ENCODE peak calls at places on chromosomes 4 and X, in nine cellular contexts. F is suprapubic skin, T is fibroblast of lung, X is PC-3, Z is tibial nerve, P is Peyer's patch, E is body of pancreas, K is pancreas, R is right lobe of liver. G is an unnamed sample. For H3K4me1, the result is how much of the 10 kb centered on the place peaks cover.

GRCh38 chr4:24913099-24913445 is 230 bp upstream of the CCDC149 start:
- DNase-seq in K (no peak), P (no peak), Z (no peak), X (no peak), R (no peak), E (no peak), F (no peak), T (no peak), G (no peak)

GRCh38 chrX:71184092-71184491 is 38.9 kb upstream of the GJB1 start:
- DNase-seq in P (no peak), F (no peak), Z (no peak), T (no peak), E (no peak), K (no peak), R (no peak), X (no peak), G (no peak)

GRCh38 chr4:88078592-88078991 is 71.2 kb downstream of the PKD2 start:
- DNase-seq in E (no peak), T (peak), Z (no peak), F (no peak), K (no peak), R (no peak), X (no peak), P (no peak), G (no peak)

GRCh38 chrX:7264399-7264798 is 116.4 kb upstream of the PUDP start:
- DNase-seq in X (no peak), F (no peak), P (no peak), E (no peak), T (no peak), K (no peak), Z (no peak), R (no peak), G (no peak)

GRCh38 chrX:148771440-148771839 is 271.0 kb downstream of the AFF2 start:
- DNase-seq in K (no peak), F (no peak), E (no peak), R (no peak), X (no peak), T (no peak), P (no peak), Z (no peak), G (no peak)

GRCh38 chrX:19739683-19740082 is 147.7 kb downstream of the SH3KBP1 start:
- DNase-seq in P (peak), Z (peak), R (no peak), K (peak), T (peak), F (peak), E (peak), X (peak), G (peak)

GRCh38 chrX:126557151-126557550 is 4.5 kb upstream of the DCAF12L1 start:
- DNase-seq in T (no peak), R (no peak), Z (no peak), F (no peak), K (no peak), P (no peak), X (no peak), E (no peak), G (no peak)

GRCh38 chr4:168151313-168151712 is 59.0 kb downstream of the ANXA10 start:
- DNase-seq in F (no peak), K (no peak), X (no peak), E (no peak), R (no peak), T (no peak), Z (no peak), P (no peak), G (no peak)

GRCh38 chr4:154076921-154077320 is 288.0 kb upstream of the SFRP2 start:
- DNase-seq in R (no peak), E (no peak), F (no peak), P (no peak), Z (no peak), X (peak), K (no peak), T (no peak), G (no peak)

GRCh38 chrX:46918434-46918833 is 6.2 kb downstream of the JADE3 start:
- DNase-seq in Z (no peak), E (peak), R (no peak), F (no peak), K (no peak), T (no peak), P (no peak), X (peak), G (no peak)

GRCh38 chr4:177237291-177237690 is 72.4 kb upstream of the NEIL3 start:
- DNase-seq in P (no peak), T (no peak), E (no peak), K (no peak), R (no peak), F (no peak), X (no peak), Z (no peak), G (no peak)

GRCh38 chr4:8871417-8872401 is at the start of gene HMX1:
- DNase-seq in F (no peak), Z (no peak), K (no peak), R (no peak), E (no peak), P (no peak), X (no peak), T (no peak), G (no peak)

GRCh38 chr4:156021298-156021697 is 67.6 kb upstream of the CTSO start:
- DNase-seq in Z (no peak), E (no peak), K (no peak), T (no peak), F (no peak), P (no peak), X (no peak), R (no peak), G (no peak)

GRCh38 chr4:2793578-2793919 is 664 bp downstream of the SH3BP2 start:
- DNase-seq in P (peak), K (peak), X (peak), E (no peak), R (peak), Z (peak), F (peak), T (peak), G (no peak)

GRCh38 chr4:41258783-41259182 is 2.1 kb downstream of the UCHL1 start:
- DNase-seq in P (no peak), E (no peak), Z (no peak), K (no peak), F (no peak), T (peak), R (no peak), X (peak), G (peak)

GRCh38 chrX:21812628-21813027 is 26.8 kb upstream of the MBTPS2 start:
- DNase-seq in T (no peak), X (no peak), K (no peak), F (no peak), Z (no peak), R (no peak), P (no peak), E (no peak), G (no peak)

GRCh38 chr4:140633154-140633553 is 64.4 kb upstream of the UCP1 start:
- DNase-seq in T (no peak), F (no peak), E (no peak), K (no peak), R (no peak), X (no peak), Z (no peak), P (no peak), G (no peak)

GRCh38 chrX:24380273-24381036 is 20.0 kb downstream of the SUPT20HL1 start:
- DNase-seq in F (no peak), T (no peak), R (no peak), Z (no peak), E (peak), K (peak), X (no peak), P (no peak), G (no peak)

GRCh38 chrX:68880846-68881513 is 52.2 kb downstream of the EFNB1 start:
- DNase-seq in R (no peak), X (no peak), Z (no peak), F (no peak), K (no peak), P (no peak), E (no peak), T (no peak), G (no peak)

GRCh38 chr4:53322696-53323095 is 43.2 kb downstream of the SCFD2 start:
- DNase-seq in F (no peak), K (no peak), Z (no peak), T (no peak), P (no peak), E (no peak), X (peak), R (no peak), G (no peak)

GRCh38 chrX:23333842-23334535 is 660 bp upstream of the PTCHD1 start:
- DNase-seq in Z (no peak), T (no peak), F (no peak), X (no peak), R (no peak), E (no peak), P (no peak), K (no peak), G (no peak)

GRCh38 chrX:43589735-43590515 is 66.2 kb upstream of the MAOA start:
- DNase-seq in T (no peak), Z (no peak), E (no peak), F (no peak), R (no peak), X (peak), P (no peak), K (no peak), G (no peak)

GRCh38 chr4:39062499-39062898 is 467 bp downstream of the KLHL5 start:
- DNase-seq in P (no peak), Z (no peak), F (no peak), X (no peak), T (no peak), R (no peak), K (no peak), E (no peak), G (no peak)

GRCh38 chr4:849478-850175 is 23.7 kb upstream of the CPLX1 start:
- DNase-seq in T (no peak), K (peak), R (peak), Z (no peak), F (no peak), E (no peak), X (no peak), P (no peak), G (no peak)

GRCh38 chr4:47061435-47061834 is 30.1 kb downstream of the GABRB1 start:
- DNase-seq in F (no peak), P (no peak), E (no peak), Z (no peak), T (peak), K (no peak), X (no peak), R (no peak), G (no peak)

GRCh38 chr4:126604273-126604867 is 1028.4 kb upstream of the INTU start:
- DNase-seq in F (no peak), Z (no peak), K (no peak), P (no peak), E (no peak), R (no peak), X (peak), T (peak), G (peak)

GRCh38 chr4:2867758-2868491 is 24.3 kb downstream of the ADD1 start:
- DNase-seq in Z (no peak), F (no peak), K (no peak), E (peak), R (no peak), X (no peak), P (no peak), T (peak), G (no peak)

GRCh38 chrX:78650906-78651437 is 8.2 kb downstream of the RTL3 start:
- DNase-seq in T (peak), K (no peak), Z (no peak), F (no peak), R (no peak), P (no peak), X (peak), E (no peak), G (no peak)

GRCh38 chr4:152850377-152850776 is 70.6 kb downstream of the ARFIP1 start:
- DNase-seq in Z (no peak), R (no peak), P (no peak), F (peak), T (peak), E (no peak), K (no peak), X (peak), G (peak)

GRCh38 chr4:48813984-48814383 is 16.9 kb upstream of the OCIAD1 start:
- DNase-seq in R (no peak), T (no peak), X (no peak), F (no peak), K (no peak), P (no peak), E (no peak), Z (no peak), G (peak)

GRCh38 chr4:958836-959337 is 14.5 kb downstream of the DGKQ start:
- DNase-seq in R (no peak), P (no peak), Z (no peak), K (no peak), X (no peak), T (no peak), F (no peak), E (no peak), G (no peak)

GRCh38 chr4:173167793-173168395 is 717 bp upstream of the GALNT7 start:
- DNase-seq in R (peak), T (peak), E (peak), K (peak), Z (no peak), P (no peak), F (peak), X (peak), G (peak)

GRCh38 chr4:52560844-52561280 is 98.2 kb downstream of the USP46 start:
- DNase-seq in Z (no peak), X (no peak), K (no peak), E (no peak), R (no peak), F (no peak), P (no peak), T (peak), G (no peak)

GRCh38 chr4:108619372-108620100 is 840 bp upstream of the RPL34 start:
- DNase-seq in X (no peak), F (no peak), K (no peak), T (no peak), Z (no peak), P (no peak), E (no peak), R (no peak), G (no peak)
- H3K4me3 ChIP-seq in X (peak), F (peak), K (peak), T (peak), Z (peak), P (peak), E (no peak), R (peak), G (peak)

DNA sequence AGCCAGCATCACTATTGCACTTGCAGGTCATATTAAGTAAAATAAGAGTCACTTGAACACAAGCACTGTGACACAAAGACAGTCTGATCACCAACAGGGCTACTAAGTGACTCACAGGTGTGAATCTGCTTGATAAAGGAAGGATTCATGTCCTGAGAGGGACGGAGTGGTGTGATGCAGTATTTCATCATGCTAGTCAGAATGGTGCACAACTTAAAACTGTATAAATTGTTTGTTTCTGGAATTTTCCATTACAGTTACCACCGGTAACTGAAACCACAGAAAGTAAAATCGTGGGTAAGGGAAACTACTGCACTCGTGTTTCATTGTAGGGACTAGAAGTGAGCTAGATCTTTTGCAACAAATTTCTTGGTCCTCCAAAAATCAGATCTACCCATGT is 109.7 kb downstream of the ELOVL6 start:
- DNase-seq in P (no peak), R (no peak), Z (no peak), K (no peak), E (no peak), F (no peak), X (peak), T (peak), G (peak)
- H3K4me1 ChIP-seq in P (under half), R (under half), Z (under half), K (under half), E (under half), F (under half), X (half or more), T (under half), G (under half)

GRCh38 chr4:71713611-71714203 is 70.2 kb downstream of the GC start:
- DNase-seq in E (no peak), T (peak), P (no peak), X (peak), Z (no peak), F (no peak), R (no peak), K (no peak), G (peak)

GRCh38 chr4:71711985-71712348 is 71.9 kb downstream of the GC start:
- DNase-seq in F (no peak), P (no peak), R (no peak), E (no peak), K (no peak), T (peak), Z (no peak), X (no peak), G (no peak)

GRCh38 chr4:71711044-71711984 is 72.6 kb downstream of the GC start:
- DNase-seq in K (no peak), X (no peak), E (no peak), R (no peak), T (no peak), Z (no peak), F (no peak), P (no peak), G (no peak)

GRCh38 chr4:71709961-71710360 is 73.9 kb downstream of the GC start:
- DNase-seq in F (no peak), X (peak), T (no peak), P (no peak), K (no peak), E (no peak), R (no peak), Z (no peak), G (no peak)
- TF ChIP-seq CTCF in F (no peak), X (peak), T (peak), P (no peak), K (no peak), E (no peak), R (no peak), Z (no peak), G (no peak)

GRCh38 chrX:102950908-102951866 is 14.1 kb downstream of the RAB40AL start:
- DNase-seq in X (peak), T (peak), R (no peak), Z (peak), E (peak), K (no peak), P (peak), F (no peak), G (peak)
- H3K4me3 ChIP-seq in X (peak), T (no peak), R (no peak), Z (no peak), E (no peak), K (peak), P (no peak), F (peak), G (no peak)

G was measured in OCI-LY7.